ENCODE peak calls at places on chromosomes 7 and 10, in seven cellular contexts. B is A549, W is CD14-positive monocyte, G is ovary, K is HS-5, U is neuronal stem cell, Q is HL-60. F is an unnamed sample.
A peak's percentile ranks its signal among the peaks of the same experiment; 100 is the strongest.

GRCh38 chr10:112958275-112958995 is 8.4 kb downstream of the TCF7L2 start:
- DNase-seq in Q (no peak), U (no peak), W (no peak), G (no peak), K (peak; percentile 84), B (peak; percentile 60), F (no peak)

GRCh38 chr7:103538964-103539709 is 93.1 kb upstream of the SLC26A5 start:
- DNase-seq in W (no peak), G (no peak), B (no peak), Q (no peak), U (no peak), K (no peak), F (no peak)

GRCh38 chr10:102775973-102776669 is 32.4 kb downstream of the WBP1L start:
- DNase-seq in G (peak; percentile 84), W (peak; percentile 80), U (no peak), B (no peak), Q (peak; percentile 30), K (no peak), F (no peak)

GRCh38 chr10:71632200-71632820 is 87.3 kb downstream of the C10orf105 start:
- DNase-seq in G (no peak), U (no peak), Q (no peak), K (no peak), B (no peak), W (no peak), F (no peak)

GRCh38 chr10:51667992-51668689 is 31.3 kb downstream of the CSTF2T start:
- DNase-seq in W (no peak), U (no peak), B (no peak), G (no peak), Q (no peak), K (no peak), F (no peak)

GRCh38 chr7:7969306-7970112 is 913 bp downstream of the GLCCI1 start:
- DNase-seq in W (peak; percentile 42), U (peak; percentile 54), B (peak; percentile 20), G (peak; percentile 54), K (peak; percentile 44), Q (peak; percentile 51), F (peak; percentile 51)

GRCh38 chr7:20021834-20022233 is 195.3 kb downstream of the MACC1 start:
- DNase-seq in B (no peak), G (no peak), K (no peak), W (peak; percentile 45), Q (peak; percentile 3), U (no peak), F (no peak)

GRCh38 chr7:3245077-3245476 is 56.0 kb upstream of the SDK1 start:
- DNase-seq in U (no peak), K (no peak), G (no peak), W (no peak), B (no peak), Q (no peak), F (no peak)

GRCh38 chr7:150417863-150418262 is 32.6 kb upstream of the GIMAP8 start:
- DNase-seq in U (no peak), B (no peak), G (no peak), K (no peak), W (no peak), Q (no peak), F (peak; percentile 13)

GRCh38 chr7:63046612-63047011 is 952.0 kb upstream of the ZNF722 start:
- DNase-seq in Q (no peak), K (no peak), G (no peak), W (no peak), B (no peak), U (no peak), F (no peak)

GRCh38 chr7:36261019-36261754 is 108.1 kb downstream of the EEPD1 start:
- DNase-seq in G (no peak), W (no peak), B (no peak), U (no peak), Q (peak; percentile 57), K (no peak), F (no peak)

GRCh38 chr10:92052088-92052487 is 128.5 kb downstream of the BTAF1 start:
- DNase-seq in W (no peak), U (no peak), Q (no peak), K (no peak), G (no peak), B (no peak), F (no peak)

GRCh38 chr10:43862756-43863155 is 214.1 kb upstream of the ZNF32 start:
- DNase-seq in U (no peak), G (no peak), Q (no peak), W (no peak), K (no peak), B (no peak), F (no peak)

GRCh38 chr10:130758529-130758928 is 553.0 kb downstream of the TCERG1L start:
- DNase-seq in U (no peak), Q (no peak), W (no peak), K (no peak), B (no peak), G (no peak), F (peak; percentile 34)

GRCh38 chr7:82050134-82050533 is 280.3 kb upstream of the HGF start:
- DNase-seq in U (no peak), B (peak; percentile 95), W (no peak), Q (no peak), K (peak; percentile 58), G (no peak), F (no peak)

GRCh38 chr7:97842772-97843345 is 29.3 kb downstream of the ASNS start:
- DNase-seq in U (no peak), B (no peak), G (no peak), K (no peak), Q (no peak), W (no peak), F (no peak)

GRCh38 chr7:5643280-5643679 is 138.2 kb downstream of the RNF216 start:
- DNase-seq in B (peak; percentile 13), K (no peak), W (no peak), Q (peak; percentile 35), U (no peak), G (no peak), F (no peak)

GRCh38 chr10:132030898-132031463 is 34.8 kb upstream of the JAKMIP3 start:
- DNase-seq in G (no peak), K (no peak), U (no peak), B (no peak), Q (no peak), W (no peak), F (no peak)

GRCh38 chr7:17963281-17963680 is 23.0 kb upstream of the SNX13 start:
- DNase-seq in Q (no peak), B (no peak), G (no peak), K (peak; percentile 25), U (no peak), W (no peak), F (no peak)

GRCh38 chr7:26293569-26294308 is 2.1 kb downstream of the SNX10 start:
- DNase-seq in U (no peak), W (no peak), K (no peak), G (no peak), B (no peak), Q (peak; percentile 80), F (no peak)

GRCh38 chr7:37369904-37370303 is 78.8 kb downstream of the ELMO1 start:
- DNase-seq in G (no peak), Q (no peak), K (no peak), W (no peak), U (no peak), B (no peak), F (no peak)

GRCh38 chr10:69180525-69181204 is 631 bp downstream of the SUPV3L1 start:
- DNase-seq in K (no peak), Q (peak; percentile 38), W (peak; percentile 57), B (peak; percentile 4), U (peak; percentile 9), G (no peak), F (no peak)

GRCh38 chr10:32038777-32039176 is 17.4 kb downstream of the KIF5B start:
- DNase-seq in U (no peak), B (no peak), Q (no peak), W (no peak), G (no peak), K (no peak), F (no peak)

GRCh38 chr10:109902992-109903947 is 20.0 kb downstream of the XPNPEP1 start:
- DNase-seq in Q (no peak), G (no peak), B (no peak), U (no peak), K (no peak), W (no peak), F (no peak)

GRCh38 chr10:122348512-122348911 is 26.0 kb upstream of the PLEKHA1 start:
- DNase-seq in U (peak; percentile 60), B (no peak), W (no peak), Q (no peak), G (no peak), K (no peak), F (no peak)

GRCh38 chr10:71278691-71279588 is 40.1 kb upstream of the SLC29A3 start:
- DNase-seq in G (no peak), Q (no peak), U (no peak), B (no peak), K (no peak), W (no peak), F (no peak)

GRCh38 chr7:94088560-94088959 is 84.4 kb upstream of the BET1 start:
- DNase-seq in K (no peak), W (no peak), G (no peak), U (peak; percentile 23), B (no peak), Q (no peak), F (no peak)

F was measured in RWPE2.